ENCODE peak calls at places on chromosomes 11 and 22, in nine cellular contexts. V, X, Z, R, P, J, Y, A and W are unnamed samples.

GRCh38 chr11:115462004-115462541 is 42.1 kb downstream of the CADM1 start:
- DNase-seq in X (no peak), P (no peak), A (no peak), R (no peak), V (no peak), Z (no peak), J (no peak), Y (no peak), W (no peak)

GRCh38 chr22:27881404-27881803 is 37.7 kb downstream of the PITPNB start:
- DNase-seq in P (no peak), R (no peak), V (peak), X (no peak), J (peak), Z (no peak), Y (peak), A (no peak), W (peak)

GRCh38 chr11:8693555-8693954 is 11.0 kb downstream of the RPL27A start:
- DNase-seq in V (no peak), Z (no peak), X (no peak), A (no peak), P (no peak), Y (no peak), J (no peak), R (no peak), W (no peak)

GRCh38 chr22:34105461-34106062 is 185.3 kb upstream of the LARGE1 start:
- DNase-seq in R (peak), X (no peak), Z (no peak), J (no peak), A (no peak), Y (peak), V (peak), P (no peak), W (peak)

GRCh38 chr22:19874307-19875060 is 19.8 kb upstream of the GNB1L start:
- DNase-seq in R (no peak), P (no peak), V (peak), Z (peak), A (no peak), J (peak), Y (peak), X (peak), W (no peak)

GRCh38 chr11:122398167-122398566 is 257.4 kb upstream of the UBASH3B start:
- DNase-seq in Y (no peak), V (no peak), X (no peak), A (no peak), J (no peak), P (no peak), R (no peak), Z (no peak), W (no peak)

GRCh38 chr11:62340269-62340901 is 3.1 kb downstream of the ASRGL1 start:
- DNase-seq in A (no peak), R (peak), Y (peak), P (peak), V (peak), Z (no peak), X (peak), J (peak), W (no peak)

GRCh38 chr22:21861856-21862255 is 5.6 kb downstream of the MAPK1 start:
- DNase-seq in Y (no peak), V (no peak), R (no peak), P (no peak), Z (no peak), J (no peak), A (no peak), X (no peak), W (no peak)

GRCh38 chr11:94694309-94695060 is 73.7 kb upstream of the AMOTL1 start:
- DNase-seq in J (no peak), Y (no peak), X (no peak), V (no peak), P (no peak), A (no peak), Z (no peak), R (no peak), W (no peak)

GRCh38 chr22:38843201-38843715 is 570 bp downstream of the NPTXR start:
- DNase-seq in R (peak), V (peak), A (no peak), P (no peak), Y (no peak), Z (peak), X (peak), J (peak), W (no peak)

GRCh38 chr11:126968915-126969314 is 31.7 kb downstream of the KIRREL3 start:
- DNase-seq in Y (no peak), X (no peak), A (no peak), V (no peak), Z (no peak), J (no peak), P (no peak), R (no peak), W (no peak)

GRCh38 chr11:20087118-20087521 is 73.2 kb downstream of the DBX1 start:
- DNase-seq in R (no peak), V (no peak), P (no peak), Y (no peak), A (no peak), Z (no peak), J (no peak), X (no peak), W (no peak)

GRCh38 chr11:97684486-97685439 is 1295.0 kb downstream of the JRKL start:
- DNase-seq in V (no peak), Y (no peak), P (no peak), X (no peak), J (no peak), Z (no peak), A (no peak), R (no peak), W (no peak)

GRCh38 chr11:3202759-3203158 is 15.9 kb downstream of the MRGPRG start:
- DNase-seq in A (no peak), J (no peak), V (no peak), Y (no peak), Z (peak), R (no peak), X (peak), P (no peak), W (no peak)

GRCh38 chr11:59767212-59767611 is 12.0 kb downstream of the STX3 start:
- DNase-seq in R (no peak), Y (no peak), J (no peak), Z (no peak), A (no peak), P (no peak), V (no peak), X (no peak), W (no peak)

GRCh38 chr22:19058713-19059451 is 63.3 kb downstream of the DGCR2 start:
- DNase-seq in X (peak), Y (no peak), J (no peak), P (no peak), R (no peak), Z (no peak), A (peak), V (peak), W (no peak)

GRCh38 chr11:119684361-119685072 is 44.5 kb downstream of the NECTIN1 start:
- DNase-seq in V (no peak), A (no peak), R (peak), X (no peak), Z (no peak), Y (peak), P (no peak), J (peak), W (peak)

GRCh38 chr11:118619444-118620205 is 12.2 kb downstream of the PHLDB1 start:
- DNase-seq in Z (no peak), Y (no peak), J (peak), V (no peak), X (peak), R (no peak), A (no peak), P (no peak), W (no peak)

GRCh38 chr22:48746789-48747425 is 1080.8 kb downstream of the BRD1 start:
- DNase-seq in V (peak), A (peak), P (no peak), Y (peak), J (no peak), Z (peak), R (no peak), X (peak), W (peak)

GRCh38 chr22:26021516-26021915 is 147.7 kb upstream of the SEZ6L start:
- DNase-seq in X (no peak), V (no peak), A (no peak), Z (no peak), R (no peak), P (no peak), J (no peak), Y (no peak), W (no peak)

GRCh38 chr22:22023581-22024137 is 41.1 kb upstream of the TOP3B start:
- DNase-seq in A (no peak), R (no peak), J (no peak), Z (no peak), X (no peak), P (no peak), V (no peak), Y (no peak), W (no peak)

GRCh38 chr22:46754110-46754799 is 8.2 kb upstream of the TBC1D22A start:
- DNase-seq in J (peak), R (peak), Z (peak), X (peak), A (no peak), Y (peak), P (peak), V (peak), W (peak)

GRCh38 chr11:73288873-73289707 is 17.0 kb downstream of the P2RY6 start:
- DNase-seq in V (peak), R (peak), P (peak), A (no peak), X (peak), Y (peak), Z (peak), J (peak), W (peak)

GRCh38 chr11:112745958-112746357 is 215.3 kb upstream of the NCAM1 start:
- DNase-seq in Y (no peak), X (no peak), A (no peak), R (no peak), V (no peak), P (no peak), Z (no peak), J (no peak), W (no peak)

GRCh38 chr11:119087747-119088241 is 3.1 kb downstream of the HMBS start:
- DNase-seq in A (no peak), J (no peak), X (no peak), V (no peak), Z (no peak), P (no peak), R (no peak), Y (no peak), W (no peak)

GRCh38 chr22:22031571-22031970 is 49.0 kb upstream of the TOP3B start:
- DNase-seq in Y (no peak), X (no peak), Z (no peak), P (no peak), R (no peak), V (no peak), J (no peak), A (no peak), W (no peak)

GRCh38 chr11:121575250-121575962 is 122.6 kb upstream of the SORL1-AS1 start:
- DNase-seq in A (peak), P (no peak), X (peak), Y (no peak), Z (peak), V (peak), J (no peak), R (no peak), W (peak)

GRCh38 chr11:116600930-116601329 is 171.9 kb downstream of the BUD13 start:
- DNase-seq in Y (no peak), X (no peak), R (no peak), Z (no peak), J (no peak), A (no peak), V (no peak), P (no peak), W (no peak)

GRCh38 chr11:31805629-31806185 is 5.4 kb downstream of the PAX6 start:
- DNase-seq in X (no peak), A (peak), Y (no peak), R (no peak), J (no peak), P (no peak), V (no peak), Z (no peak), W (no peak)

GRCh38 chr11:130612291-130612802 is 163.9 kb downstream of the ADAMTS15 start:
- DNase-seq in Y (no peak), J (no peak), V (no peak), R (no peak), Z (no peak), P (no peak), X (no peak), A (no peak), W (no peak)

GRCh38 chr22:30541979-30542810 is 4.3 kb downstream of the SEC14L6 start:
- DNase-seq in R (no peak), J (no peak), V (peak), A (no peak), P (no peak), Z (peak), Y (no peak), X (no peak), W (no peak)

GRCh38 chr11:116101737-116102275 is 597.6 kb upstream of the CADM1 start:
- DNase-seq in Y (no peak), Z (no peak), A (no peak), V (no peak), P (no peak), R (no peak), J (no peak), X (no peak), W (no peak)

GRCh38 chr11:77181799-77182541 is 53.9 kb downstream of the MYO7A start:
- DNase-seq in Z (peak), X (no peak), Y (no peak), J (no peak), P (no peak), V (no peak), R (no peak), A (no peak), W (no peak)

GRCh38 chr11:119490253-119491006 is 67.5 kb upstream of the THY1 start:
- DNase-seq in A (no peak), X (peak), V (no peak), Z (no peak), Y (no peak), P (no peak), J (no peak), R (no peak), W (no peak)

GRCh38 chr11:65429069-65429681 is 6.6 kb downstream of the NEAT1 start:
- DNase-seq in R (no peak), J (peak), P (no peak), V (peak), Y (peak), A (peak), Z (no peak), X (no peak), W (no peak)
- TF ChIP-seq POLR2AphosphoS5 in R (peak), J (peak), P (no peak), V (peak), Y (peak), A (peak), Z (peak), X (peak), W (peak)

DNA sequence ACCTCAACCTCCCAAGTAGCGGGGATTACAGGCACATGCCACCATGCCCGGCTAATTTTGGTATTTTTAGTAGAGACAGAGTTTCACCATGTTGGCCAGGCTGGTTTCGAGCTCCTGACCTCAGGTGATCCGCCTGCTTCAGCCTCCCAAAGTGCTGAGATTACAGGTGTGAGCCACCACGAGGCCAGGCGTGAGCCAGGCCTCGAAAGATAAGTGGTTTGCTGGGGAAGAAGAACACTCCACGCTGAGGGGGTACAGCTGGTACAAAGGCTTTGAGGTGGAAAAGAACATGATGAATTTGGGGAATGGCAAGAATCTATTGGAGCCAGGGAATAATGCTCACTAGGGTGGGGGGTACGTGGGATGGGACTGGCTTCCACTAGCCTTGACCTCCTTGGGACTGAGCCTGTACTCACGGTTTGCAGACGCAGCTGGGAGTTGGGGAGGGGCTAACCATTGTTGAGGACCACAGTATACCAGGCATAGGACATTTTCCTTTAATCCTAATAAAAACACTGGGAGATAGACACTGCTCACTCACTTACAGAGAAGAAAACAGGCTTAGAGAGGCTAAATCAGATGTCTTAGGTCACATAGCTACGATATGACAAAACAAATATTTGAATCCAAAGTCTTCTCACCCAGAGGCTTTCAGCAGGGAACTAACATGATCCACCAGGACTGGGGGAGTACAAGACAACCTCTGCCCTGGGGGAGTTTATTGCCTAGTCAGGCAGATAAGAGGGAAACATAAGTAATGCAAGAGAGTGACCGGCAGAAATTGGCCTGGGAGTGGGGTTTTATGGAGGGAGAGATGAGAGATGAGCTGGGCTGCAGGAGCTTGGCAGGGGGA is 4.9 kb downstream of the SLCO2B1 start:
- DNase-seq in Y (no peak), V (no peak), X (no peak), A (no peak), R (peak), P (no peak), Z (no peak), J (no peak), W (no peak)
- H3K27ac ChIP-seq in Y (no peak), V (no peak), X (peak), A (no peak), R (peak), P (no peak), Z (peak), J (no peak), W (no peak)

DNA sequence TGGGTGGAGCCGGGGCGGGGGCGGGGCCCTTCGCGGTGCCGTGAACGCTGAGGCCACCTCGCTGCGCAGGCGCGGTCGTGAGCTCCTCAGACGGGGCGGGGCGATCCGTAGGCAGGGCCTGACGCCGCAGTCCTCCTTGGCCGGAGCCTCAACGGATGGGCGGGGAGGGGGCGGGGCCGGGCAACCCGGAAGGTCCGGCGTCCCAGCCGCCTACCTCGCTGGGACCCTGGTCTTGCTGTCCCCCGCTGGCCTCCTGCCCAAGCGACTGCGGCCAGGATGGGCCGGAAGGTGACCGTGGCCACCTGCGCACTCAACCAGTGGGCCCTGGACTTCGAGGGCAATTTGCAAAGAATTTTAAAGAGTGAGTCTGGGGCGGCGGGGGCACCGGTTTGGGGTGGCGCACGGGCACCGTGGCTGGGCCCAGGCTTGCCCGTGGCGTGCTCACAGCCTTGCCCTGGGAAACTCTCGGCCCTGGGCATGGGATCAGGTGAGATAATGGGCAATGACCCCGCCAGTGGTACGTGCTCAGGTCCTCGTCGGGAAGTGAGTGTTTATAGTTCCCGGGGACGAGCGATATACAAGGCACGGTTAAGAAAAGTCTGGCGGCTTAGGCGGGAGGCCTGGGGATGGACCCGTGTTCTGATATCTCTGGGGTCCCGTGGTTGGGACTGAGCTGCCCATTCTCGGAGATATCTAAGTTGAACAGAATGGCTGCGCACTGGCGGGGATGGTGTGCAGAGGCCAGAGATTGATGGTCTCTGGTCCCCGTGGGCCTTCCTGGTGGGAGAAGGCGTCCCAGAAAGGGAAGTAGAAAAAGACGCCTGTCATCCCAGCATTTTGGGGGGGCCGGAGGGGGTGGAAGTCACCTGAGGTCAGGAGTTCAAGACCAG is at the start of gene NADSYN1:
- DNase-seq in J (peak), Y (peak), P (peak), V (peak), A (no peak), R (peak), Z (peak), X (peak), W (peak)
- TF ChIP-seq POLR2AphosphoS5 in J (peak), Y (peak), P (peak), V (peak), A (no peak), R (peak), Z (peak), X (peak), W (peak)

GRCh38 chr11:16889905-16890304 is 124.3 kb downstream of the PLEKHA7 start:
- DNase-seq in X (no peak), J (no peak), A (no peak), Y (no peak), R (no peak), V (no peak), Z (no peak), P (no peak), W (no peak)

GRCh38 chr11:16890442-16890841 is 123.8 kb downstream of the PLEKHA7 start:
- DNase-seq in V (no peak), A (no peak), Z (no peak), X (no peak), Y (no peak), R (no peak), P (no peak), J (no peak), W (no peak)

GRCh38 chr11:16893456-16894076 is 120.6 kb downstream of the PLEKHA7 start:
- DNase-seq in Y (peak), P (no peak), A (no peak), R (no peak), Z (no peak), V (no peak), J (no peak), X (no peak), W (no peak)

GRCh38 chr11:16891964-16892363 is 122.2 kb downstream of the PLEKHA7 start:
- DNase-seq in R (no peak), A (no peak), V (no peak), Z (no peak), P (no peak), Y (no peak), X (no peak), J (no peak), W (no peak)

GRCh38 chr11:16891170-16891569 is 123.0 kb downstream of the PLEKHA7 start:
- DNase-seq in X (no peak), J (no peak), A (no peak), P (no peak), Z (no peak), R (no peak), V (no peak), Y (no peak), W (no peak)
- H3K27ac ChIP-seq in X (no peak), J (no peak), A (no peak), P (no peak), Z (no peak), R (no peak), V (no peak), Y (no peak), W (no peak)